ENCODE peak calls at places on chromosomes 3 and 15, in five cellular contexts. One of them, this sample, is unnamed.

GRCh38 chr3:172106989-172107388 is 67.6 kb downstream of the FNDC3B start:
- DNase-seq in NCI-H748 treated with DMSO at 0.1 percent for 48 hours: no peak
- DNase-seq in activated CD8-positive, alpha-beta memory T cell treated with anti-CD3 and anti-CD28 coated beads for 1 hour: peak; percentile 35
- DNase-seq in posterior vena cava: no peak
- DNase-seq in RCC 7860: peak; percentile 56
- DNase-seq in this sample: no peak

GRCh38 chr3:9947025-9947995 is 4.9 kb downstream of the PRRT3 start:
- DNase-seq in RCC 7860: peak; percentile 10
- DNase-seq in posterior vena cava: peak; percentile 88
- DNase-seq in activated CD8-positive, alpha-beta memory T cell treated with anti-CD3 and anti-CD28 coated beads for 1 hour: no peak
- DNase-seq in NCI-H748 treated with DMSO at 0.1 percent for 48 hours: peak; percentile 37
- DNase-seq in this sample: peak; percentile 90

GRCh38 chr3:18222686-18223085 is 202.5 kb downstream of the SATB1 start:
- DNase-seq in RCC 7860: no peak
- DNase-seq in NCI-H748 treated with DMSO at 0.1 percent for 48 hours: no peak
- DNase-seq in posterior vena cava: no peak
- DNase-seq in activated CD8-positive, alpha-beta memory T cell treated with anti-CD3 and anti-CD28 coated beads for 1 hour: no peak
- DNase-seq in this sample: no peak

GRCh38 chr15:39939487-39940452 is 5.9 kb downstream of the EIF2AK4 start:
- DNase-seq in RCC 7860: no peak
- DNase-seq in activated CD8-positive, alpha-beta memory T cell treated with anti-CD3 and anti-CD28 coated beads for 1 hour: no peak
- DNase-seq in posterior vena cava: no peak
- DNase-seq in NCI-H748 treated with DMSO at 0.1 percent for 48 hours: no peak
- DNase-seq in this sample: no peak

GRCh38 chr15:22887157-22887951 is 48.9 kb downstream of the NIPA2 start:
- DNase-seq in RCC 7860: no peak
- DNase-seq in NCI-H748 treated with DMSO at 0.1 percent for 48 hours: no peak
- DNase-seq in activated CD8-positive, alpha-beta memory T cell treated with anti-CD3 and anti-CD28 coated beads for 1 hour: no peak
- DNase-seq in posterior vena cava: peak; percentile 72
- DNase-seq in this sample: no peak

GRCh38 chr3:14234197-14235002 is 55.8 kb downstream of the LSM3 start:
- DNase-seq in posterior vena cava: no peak
- DNase-seq in activated CD8-positive, alpha-beta memory T cell treated with anti-CD3 and anti-CD28 coated beads for 1 hour: no peak
- DNase-seq in NCI-H748 treated with DMSO at 0.1 percent for 48 hours: no peak
- DNase-seq in RCC 7860: no peak
- DNase-seq in this sample: no peak

GRCh38 chr3:47780727-47781325 is 867 bp downstream of the SMARCC1 start:
- DNase-seq in NCI-H748 treated with DMSO at 0.1 percent for 48 hours: peak; percentile 16
- DNase-seq in posterior vena cava: no peak
- DNase-seq in activated CD8-positive, alpha-beta memory T cell treated with anti-CD3 and anti-CD28 coated beads for 1 hour: no peak
- DNase-seq in RCC 7860: peak; percentile 37
- DNase-seq in this sample: no peak

GRCh38 chr3:185942907-185943306 is 5.1 kb upstream of the TRA2B start:
- DNase-seq in activated CD8-positive, alpha-beta memory T cell treated with anti-CD3 and anti-CD28 coated beads for 1 hour: no peak
- DNase-seq in RCC 7860: no peak
- DNase-seq in NCI-H748 treated with DMSO at 0.1 percent for 48 hours: no peak
- DNase-seq in posterior vena cava: no peak
- DNase-seq in this sample: no peak

GRCh38 chr3:181417748-181418147 is 294.0 kb upstream of the SOX2 start:
- DNase-seq in RCC 7860: no peak
- DNase-seq in activated CD8-positive, alpha-beta memory T cell treated with anti-CD3 and anti-CD28 coated beads for 1 hour: no peak
- DNase-seq in posterior vena cava: no peak
- DNase-seq in NCI-H748 treated with DMSO at 0.1 percent for 48 hours: no peak
- DNase-seq in this sample: no peak

GRCh38 chr15:63969652-63970421 is 76.4 kb downstream of the DAPK2 start:
- DNase-seq in RCC 7860: no peak
- DNase-seq in posterior vena cava: peak; percentile 57
- DNase-seq in NCI-H748 treated with DMSO at 0.1 percent for 48 hours: no peak
- DNase-seq in activated CD8-positive, alpha-beta memory T cell treated with anti-CD3 and anti-CD28 coated beads for 1 hour: no peak
- DNase-seq in this sample: no peak

GRCh38 chr15:74432271-74432967 is 1.3 kb downstream of the SEMA7A start:
- DNase-seq in activated CD8-positive, alpha-beta memory T cell treated with anti-CD3 and anti-CD28 coated beads for 1 hour: no peak
- DNase-seq in posterior vena cava: no peak
- DNase-seq in RCC 7860: no peak
- DNase-seq in NCI-H748 treated with DMSO at 0.1 percent for 48 hours: no peak
- DNase-seq in this sample: no peak

GRCh38 chr3:11238057-11238456 is 34.1 kb upstream of the ATG7 start:
- DNase-seq in activated CD8-positive, alpha-beta memory T cell treated with anti-CD3 and anti-CD28 coated beads for 1 hour: no peak
- DNase-seq in posterior vena cava: no peak
- DNase-seq in NCI-H748 treated with DMSO at 0.1 percent for 48 hours: no peak
- DNase-seq in RCC 7860: peak; percentile 82
- DNase-seq in this sample: no peak

GRCh38 chr15:66931768-66932633 is 133.4 kb upstream of the SMAD3 start:
- DNase-seq in NCI-H748 treated with DMSO at 0.1 percent for 48 hours: no peak
- DNase-seq in posterior vena cava: peak; percentile 54
- DNase-seq in activated CD8-positive, alpha-beta memory T cell treated with anti-CD3 and anti-CD28 coated beads for 1 hour: no peak
- DNase-seq in RCC 7860: peak; percentile 45
- DNase-seq in this sample: no peak

GRCh38 chr3:169298247-169298992 is 365.1 kb downstream of the MECOM start:
- DNase-seq in NCI-H748 treated with DMSO at 0.1 percent for 48 hours: no peak
- DNase-seq in activated CD8-positive, alpha-beta memory T cell treated with anti-CD3 and anti-CD28 coated beads for 1 hour: no peak
- DNase-seq in RCC 7860: no peak
- DNase-seq in posterior vena cava: no peak
- DNase-seq in this sample: no peak

GRCh38 chr3:141241248-141242034 is 9.8 kb downstream of the PXYLP1 start:
- DNase-seq in activated CD8-positive, alpha-beta memory T cell treated with anti-CD3 and anti-CD28 coated beads for 1 hour: no peak
- DNase-seq in RCC 7860: no peak
- DNase-seq in NCI-H748 treated with DMSO at 0.1 percent for 48 hours: no peak
- DNase-seq in posterior vena cava: no peak
- DNase-seq in this sample: no peak

GRCh38 chr3:139745831-139746230 is 68.1 kb upstream of the NMNAT3 start:
- DNase-seq in posterior vena cava: no peak
- DNase-seq in RCC 7860: no peak
- DNase-seq in NCI-H748 treated with DMSO at 0.1 percent for 48 hours: no peak
- DNase-seq in activated CD8-positive, alpha-beta memory T cell treated with anti-CD3 and anti-CD28 coated beads for 1 hour: no peak
- DNase-seq in this sample: no peak

GRCh38 chr15:30030350-30030749 is 52.4 kb upstream of the GOLGA8J start:
- DNase-seq in activated CD8-positive, alpha-beta memory T cell treated with anti-CD3 and anti-CD28 coated beads for 1 hour: no peak
- DNase-seq in posterior vena cava: no peak
- DNase-seq in RCC 7860: no peak
- DNase-seq in NCI-H748 treated with DMSO at 0.1 percent for 48 hours: no peak
- DNase-seq in this sample: no peak

GRCh38 chr3:14678015-14678503 is 3.1 kb downstream of the C3orf20 start:
- DNase-seq in NCI-H748 treated with DMSO at 0.1 percent for 48 hours: no peak
- DNase-seq in activated CD8-positive, alpha-beta memory T cell treated with anti-CD3 and anti-CD28 coated beads for 1 hour: no peak
- DNase-seq in posterior vena cava: no peak
- DNase-seq in RCC 7860: no peak
- DNase-seq in this sample: no peak

GRCh38 chr3:127961963-127962362 is 46.9 kb downstream of the KBTBD12 start:
- DNase-seq in activated CD8-positive, alpha-beta memory T cell treated with anti-CD3 and anti-CD28 coated beads for 1 hour: no peak
- DNase-seq in RCC 7860: peak; percentile 56
- DNase-seq in posterior vena cava: no peak
- DNase-seq in NCI-H748 treated with DMSO at 0.1 percent for 48 hours: no peak
- DNase-seq in this sample: no peak

GRCh38 chr15:70286110-70286806 is 188.5 kb upstream of the TLE3 start:
- DNase-seq in activated CD8-positive, alpha-beta memory T cell treated with anti-CD3 and anti-CD28 coated beads for 1 hour: no peak
- DNase-seq in posterior vena cava: no peak
- DNase-seq in NCI-H748 treated with DMSO at 0.1 percent for 48 hours: no peak
- DNase-seq in RCC 7860: no peak
- DNase-seq in this sample: no peak

GRCh38 chr3:149609595-149609994 is 48.2 kb downstream of the WWTR1 start:
- DNase-seq in posterior vena cava: no peak
- DNase-seq in NCI-H748 treated with DMSO at 0.1 percent for 48 hours: no peak
- DNase-seq in RCC 7860: no peak
- DNase-seq in activated CD8-positive, alpha-beta memory T cell treated with anti-CD3 and anti-CD28 coated beads for 1 hour: no peak
- DNase-seq in this sample: no peak

GRCh38 chr15:69679623-69680228 is 227.1 kb downstream of the RPLP1 start:
- DNase-seq in activated CD8-positive, alpha-beta memory T cell treated with anti-CD3 and anti-CD28 coated beads for 1 hour: no peak
- DNase-seq in posterior vena cava: peak; percentile 67
- DNase-seq in NCI-H748 treated with DMSO at 0.1 percent for 48 hours: no peak
- DNase-seq in RCC 7860: no peak
- DNase-seq in this sample: no peak

GRCh38 chr3:72903004-72903403 is 15.2 kb downstream of the GXYLT2 start:
- DNase-seq in RCC 7860: no peak
- DNase-seq in posterior vena cava: no peak
- DNase-seq in NCI-H748 treated with DMSO at 0.1 percent for 48 hours: no peak
- DNase-seq in activated CD8-positive, alpha-beta memory T cell treated with anti-CD3 and anti-CD28 coated beads for 1 hour: no peak
- DNase-seq in this sample: no peak

GRCh38 chr15:75452364-75452967 is 976 bp upstream of the SIN3A start:
- DNase-seq in activated CD8-positive, alpha-beta memory T cell treated with anti-CD3 and anti-CD28 coated beads for 1 hour: no peak
- DNase-seq in RCC 7860: peak; percentile 67
- DNase-seq in posterior vena cava: peak; percentile 94
- DNase-seq in NCI-H748 treated with DMSO at 0.1 percent for 48 hours: peak; percentile 61
- DNase-seq in this sample: no peak

GRCh38 chr3:127167315-127168043 is 25.5 kb upstream of the PRR23E start:
- DNase-seq in RCC 7860: no peak
- DNase-seq in NCI-H748 treated with DMSO at 0.1 percent for 48 hours: no peak
- DNase-seq in posterior vena cava: no peak
- DNase-seq in activated CD8-positive, alpha-beta memory T cell treated with anti-CD3 and anti-CD28 coated beads for 1 hour: no peak
- DNase-seq in this sample: no peak

GRCh38 chr3:38521391-38521987 is 25.3 kb downstream of the EXOG start:
- DNase-seq in RCC 7860: peak; percentile 24
- DNase-seq in NCI-H748 treated with DMSO at 0.1 percent for 48 hours: peak; percentile 59
- DNase-seq in posterior vena cava: no peak
- DNase-seq in activated CD8-positive, alpha-beta memory T cell treated with anti-CD3 and anti-CD28 coated beads for 1 hour: peak; percentile 4
- DNase-seq in this sample: no peak

This sample was measured in chondrocyte.